ENCODE peak calls at places on chromosomes 7 and 10, in five cellular contexts. W is MM.1S, L is cardiac muscle cell, H is A549, N is heart right ventricle. V is an unnamed sample.
A peak's percentile ranks its signal among the peaks of the same experiment; 100 is the strongest.

GRCh38 chr10:49177391-49178355 is 10.5 kb downstream of the TMEM273 start:
- DNase-seq in W (no peak), L (no peak), H (peak; percentile 21), N (peak; percentile 60), V (no peak)

GRCh38 chr7:76369011-76369410 is 10.2 kb upstream of the YWHAG start:
- DNase-seq in W (no peak), L (no peak), H (peak; percentile 33), N (no peak), V (no peak)

GRCh38 chr7:154241988-154242387 is 189.8 kb downstream of the DPP6 start:
- DNase-seq in W (no peak), L (no peak), H (no peak), N (no peak), V (no peak)

GRCh38 chr10:77909755-77910375 is 16.7 kb downstream of the DLG5 start:
- DNase-seq in W (no peak), L (no peak), H (peak; percentile 76), N (no peak), V (no peak)

GRCh38 chr7:67589178-67589577 is 592.5 kb downstream of the TYW1 start:
- DNase-seq in W (no peak), L (no peak), H (no peak), N (no peak), V (no peak)

GRCh38 chr7:27115161-27116018 is 12.9 kb upstream of the HOXA2 start:
- DNase-seq in W (no peak), L (no peak), H (peak; percentile 82), N (no peak), V (no peak)

GRCh38 chr7:46145412-46145811 is 224.3 kb upstream of the IGFBP3 start:
- DNase-seq in W (no peak), L (peak; percentile 67), H (peak; percentile 93), N (no peak), V (peak; percentile 12)

GRCh38 chr10:116888380-116889055 is 39.2 kb downstream of the ENO4 start:
- DNase-seq in W (no peak), L (no peak), H (peak; percentile 61), N (no peak), V (peak; percentile 52)

GRCh38 chr7:101598422-101598957 is 30.6 kb downstream of the MYL10 start:
- DNase-seq in W (no peak), L (no peak), H (no peak), N (no peak), V (no peak)

GRCh38 chr10:90289037-90289436 is 568.8 kb downstream of the HTR7 start:
- DNase-seq in W (peak; percentile 14), L (no peak), H (no peak), N (no peak), V (no peak)

GRCh38 chr7:79096361-79096805 is 357.1 kb downstream of the MAGI2 start:
- DNase-seq in W (no peak), L (no peak), H (no peak), N (no peak), V (no peak)

GRCh38 chr7:80885774-80886173 is 33.1 kb downstream of the SEMA3C start:
- DNase-seq in W (peak; percentile 42), L (no peak), H (no peak), N (no peak), V (no peak)
- H3K27ac ChIP-seq in W (no peak overlapping the region), L (no peak overlapping the region), H (peak overlapping the region; percentile 87), N (no peak overlapping the region), V (no peak overlapping the region)

GRCh38 chr7:12713625-12714435 is 26.4 kb downstream of the ARL4A start:
- DNase-seq in W (no peak), L (no peak), H (peak; percentile 31), N (no peak), V (no peak)

GRCh38 chr7:12711124-12711523 is 23.7 kb downstream of the ARL4A start:
- DNase-seq in W (no peak), L (no peak), H (peak; percentile 55), N (no peak), V (no peak)

GRCh38 chr7:12714436-12714737 is 27.0 kb downstream of the ARL4A start:
- DNase-seq in W (no peak), L (no peak), H (no peak), N (no peak), V (no peak)

GRCh38 chr7:12709731-12710502 is 22.5 kb downstream of the ARL4A start:
- DNase-seq in W (no peak), L (no peak), H (no peak), N (no peak), V (no peak)

DNA sequence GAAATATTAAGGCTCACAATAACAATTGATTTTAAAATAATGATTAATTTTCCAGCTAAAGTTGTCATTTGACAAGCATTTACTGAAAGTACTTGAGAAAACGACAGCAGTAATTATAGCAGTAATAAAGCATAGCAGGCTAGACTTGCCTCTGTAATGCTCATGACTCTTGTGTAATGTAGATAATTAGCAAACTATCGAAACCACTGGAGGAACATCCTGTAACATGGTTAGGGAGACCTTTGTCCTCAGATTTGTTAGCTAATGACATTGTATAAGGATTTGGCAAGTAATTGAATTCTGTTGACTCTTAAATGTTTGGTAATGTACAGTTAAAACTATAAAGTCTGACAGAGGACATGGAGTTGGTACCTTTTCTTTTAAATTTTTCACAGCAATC is 24.8 kb downstream of the ARL4A start:
- DNase-seq in W (no peak), L (no peak), H (no peak), N (no peak), V (no peak)
- H3K4me3 ChIP-seq in W (no peak overlapping the region), L (no peak overlapping the region), H (peak overlapping the region; percentile 21), N (no peak overlapping the region), V (no peak overlapping the region)

DNA sequence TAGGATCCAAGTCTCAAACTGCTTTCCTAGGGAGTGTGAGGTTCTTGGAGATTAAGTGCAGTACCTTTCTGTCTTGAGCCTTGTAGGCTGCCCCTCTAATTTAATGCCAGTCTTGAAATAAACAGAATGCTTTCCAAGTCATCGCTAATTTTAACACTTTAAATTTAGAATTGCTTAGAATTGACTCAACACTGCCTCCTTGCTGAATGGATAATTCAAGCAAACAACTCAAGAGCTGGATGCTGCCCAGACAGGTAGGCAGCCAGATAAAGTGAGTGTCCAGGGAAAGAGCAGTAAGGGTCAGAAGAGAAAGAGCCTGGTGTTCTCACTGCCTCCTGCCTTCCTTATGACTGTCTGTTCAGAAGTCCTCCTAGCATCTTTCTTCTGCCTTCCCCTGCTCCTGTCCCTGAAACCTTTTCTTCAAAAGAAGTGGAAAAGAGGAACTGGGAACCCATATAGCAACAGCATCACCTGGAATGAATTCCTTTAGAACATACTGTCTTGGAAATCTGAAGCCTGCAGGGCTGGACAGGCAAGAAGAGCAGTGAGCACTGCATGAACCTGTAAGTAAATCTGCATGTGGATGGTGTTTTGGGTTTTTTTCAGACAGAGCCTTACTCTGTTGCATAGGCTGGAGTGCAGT is 3.1 kb upstream of the GOT1 start:
- DNase-seq in W (no peak), L (no peak), H (peak; percentile 10), N (no peak), V (no peak)
- TF ChIP-seq CTCF in W (peak; percentile 32), L (peak; percentile 14), H (peak; percentile 29), N (peak; percentile 19), V (no peak)

GRCh38 chr7:18494821-18495408 is 634 bp upstream of the HDAC9 start:
- DNase-seq in W (peak; percentile 39), L (peak; percentile 39), H (no peak), N (no peak), V (no peak)
- H3K27ac ChIP-seq in W (peak overlapping the region; percentile 85), L (peak overlapping the region; percentile 94), H (no peak overlapping the region), N (peak overlapping the region; percentile 84), V (no peak overlapping the region)

GRCh38 chr7:6231184-6231583 is 41.2 kb downstream of the CYTH3 start:
- DNase-seq in W (no peak), L (no peak), H (no peak), N (no peak), V (no peak)

GRCh38 chr7:6235029-6235627 is 37.3 kb downstream of the CYTH3 start:
- DNase-seq in W (no peak), L (no peak), H (no peak), N (no peak), V (no peak)

GRCh38 chr7:6232534-6232933 is 39.9 kb downstream of the CYTH3 start:
- DNase-seq in W (no peak), L (no peak), H (no peak), N (peak; percentile 49), V (no peak)

GRCh38 chr7:6234384-6234783 is 38.0 kb downstream of the CYTH3 start:
- DNase-seq in W (no peak), L (no peak), H (no peak), N (no peak), V (no peak)

DNA sequence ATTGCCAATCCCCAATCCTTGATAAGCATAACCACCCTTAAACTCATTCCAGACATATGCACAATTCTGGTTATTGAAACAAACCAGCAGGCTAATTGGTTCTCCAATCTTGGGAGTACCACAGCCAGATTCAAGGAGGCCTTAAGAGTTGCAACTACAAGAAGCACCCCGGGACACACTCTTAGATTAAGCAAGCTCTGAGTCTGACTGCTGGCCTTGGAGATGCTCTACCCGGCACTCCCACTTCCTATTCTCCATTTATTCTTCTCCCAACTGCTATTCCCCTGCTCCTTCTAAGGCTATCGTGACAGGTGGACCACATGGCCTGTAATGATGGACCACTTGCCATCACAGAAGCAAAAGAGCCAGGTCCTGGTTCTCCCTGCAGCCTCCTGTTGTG is 40.3 kb downstream of the CYTH3 start:
- DNase-seq in W (no peak), L (no peak), H (no peak), N (no peak), V (no peak)
- H3K4me3 ChIP-seq in W (no peak overlapping the region), L (no peak overlapping the region), H (no peak overlapping the region), N (peak overlapping the region; percentile 22), V (no peak overlapping the region)

GRCh38 chr7:37669818-37670217 is 13.7 kb upstream of the GPR141 start:
- DNase-seq in W (peak; percentile 22), L (no peak), H (no peak), N (no peak), V (no peak)
- TF ChIP-seq CTCF in W (no peak), L (no peak), H (no peak), N (no peak), V (no peak)

GRCh38 chr10:5744849-5745248 is 60.2 kb downstream of the TASOR2 start:
- DNase-seq in W (no peak), L (no peak), H (no peak), N (no peak), V (no peak)
- H3K27ac ChIP-seq in W (no peak overlapping the region), L (no peak overlapping the region), H (no peak overlapping the region), N (no peak overlapping the region), V (no peak overlapping the region)

GRCh38 chr10:32054087-32054486 is 2.1 kb downstream of the KIF5B start:
- DNase-seq in W (peak; percentile 18), L (no peak), H (peak; percentile 15), N (no peak), V (peak; percentile 13)
- H3K4me3 ChIP-seq in W (peak overlapping the region; percentile 94), L (peak overlapping the region; percentile 91), H (peak overlapping the region; percentile 96), N (peak overlapping the region; percentile 95), V (peak overlapping the region; percentile 88)

GRCh38 chr10:101444058-101444457 is 90.1 kb downstream of the BTRC start:
- DNase-seq in W (no peak), L (no peak), H (peak; percentile 29), N (no peak), V (no peak)
- TF ChIP-seq CTCF in W (peak; percentile 37), L (peak; percentile 36), H (peak; percentile 52), N (peak; percentile 33), V (peak; percentile 12)

V was measured in tibial nerve.